ENCODE peak calls at places on chromosomes 1 and 21, in five cellular contexts. G is effector memory CD4-positive, alpha-beta T cell; D is thoracic aorta; M is heart left ventricle; Z is DND-41. Q is an unnamed sample.

GRCh38 chr1:116697892-116698595 is 30.5 kb upstream of the IGSF3 start:
- DNase-seq in G (no peak), D (no peak), M (no peak), Z (no peak), Q (no peak)

GRCh38 chr21:31117046-31117916 is 79.0 kb upstream of the KRTAP19-8 start:
- DNase-seq in G (no peak), D (no peak), M (no peak), Z (no peak), Q (no peak)

GRCh38 chr1:188281927-188282326 is 1453.2 kb downstream of the PLA2G4A start:
- DNase-seq in G (no peak), D (no peak), M (no peak), Z (no peak), Q (no peak)

GRCh38 chr1:77986810-77987209 is 7.9 kb upstream of the FUBP1 start:
- DNase-seq in G (no peak), D (no peak), M (no peak), Z (no peak), Q (no peak)

GRCh38 chr1:202349263-202349928 is 897 bp downstream of the PPP1R12B start:
- DNase-seq in G (no peak), D (no peak), M (no peak), Z (peak; percentile 18), Q (no peak)

GRCh38 chr1:209879539-209879938 is 51.8 kb downstream of the UTP25 start:
- DNase-seq in G (no peak), D (no peak), M (no peak), Z (no peak), Q (no peak)

GRCh38 chr1:35894183-35894582 is 11.2 kb downstream of the AGO1 start:
- DNase-seq in G (no peak), D (no peak), M (peak; percentile 25), Z (no peak), Q (no peak)

GRCh38 chr1:201737350-201738060 is 91.5 kb upstream of the IPO9 start:
- DNase-seq in G (no peak), D (no peak), M (peak; percentile 76), Z (no peak), Q (no peak)

GRCh38 chr1:35717911-35718476 is 690 bp downstream of the C1orf216 start:
- DNase-seq in G (no peak), D (no peak), M (peak; percentile 63), Z (peak; percentile 51), Q (no peak)

GRCh38 chr1:233293556-233294446 is 1.7 kb downstream of the PCNX2 start:
- DNase-seq in G (no peak), D (no peak), M (no peak), Z (no peak), Q (no peak)

GRCh38 chr1:180642781-180643180 is 11.0 kb downstream of the XPR1 start:
- DNase-seq in G (no peak), D (no peak), M (no peak), Z (no peak), Q (no peak)

GRCh38 chr1:238293075-238293474 is 402.4 kb upstream of the ZP4 start:
- DNase-seq in G (no peak), D (no peak), M (no peak), Z (no peak), Q (no peak)

GRCh38 chr1:15703562-15703961 is 19.4 kb downstream of the PLEKHM2 start:
- DNase-seq in G (no peak), D (peak; percentile 66), M (peak; percentile 77), Z (no peak), Q (no peak)

GRCh38 chr21:45325206-45326168 is 37.8 kb upstream of the POFUT2 start:
- DNase-seq in G (no peak), D (no peak), M (no peak), Z (no peak), Q (no peak)

GRCh38 chr1:179036844-179037465 is 11.3 kb downstream of the FAM20B start:
- DNase-seq in G (no peak), D (no peak), M (no peak), Z (no peak), Q (no peak)

DNA sequence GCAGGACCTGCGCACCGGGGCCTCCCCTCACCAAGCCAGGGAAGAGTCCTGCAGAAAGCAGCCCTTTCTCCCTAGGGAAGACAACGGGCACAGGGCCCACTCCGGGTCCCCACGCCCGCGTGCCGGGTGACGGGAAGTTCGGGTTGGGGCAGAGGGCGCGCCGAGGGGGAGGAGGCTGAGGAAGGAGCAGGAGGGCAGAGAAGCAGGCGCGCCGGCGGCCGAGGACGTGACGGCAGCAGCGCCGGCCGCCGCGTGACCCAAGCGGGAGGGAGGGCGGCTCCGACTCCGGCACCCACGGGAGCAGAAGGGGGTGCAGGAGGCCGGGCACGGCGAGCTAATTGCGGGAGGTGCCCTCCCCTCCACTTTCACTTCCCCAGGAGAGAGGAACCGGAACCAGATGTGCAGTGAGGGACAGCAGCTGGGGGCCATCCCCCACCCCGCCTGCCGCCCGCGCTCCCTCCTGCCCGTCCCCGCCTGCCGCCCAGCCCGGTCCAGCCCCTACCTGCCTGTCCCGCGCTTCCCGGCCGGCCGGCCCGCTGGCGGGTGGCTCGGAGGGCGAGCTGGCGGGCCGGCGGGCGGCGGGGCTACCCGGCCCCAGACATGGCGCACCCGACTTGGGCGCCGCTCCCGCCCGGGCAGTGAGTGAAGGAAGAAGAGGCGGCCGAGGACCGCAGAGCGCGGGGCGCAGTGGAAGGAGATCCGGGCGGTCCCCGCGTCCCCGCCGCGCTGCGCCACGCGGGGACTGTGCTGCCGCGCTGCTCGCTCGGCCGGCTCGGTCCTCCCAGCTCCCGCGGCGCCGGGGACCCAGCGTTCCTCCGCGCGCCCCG is 510 bp downstream of the DENND4B start:
- DNase-seq in G (peak; percentile 72), D (peak; percentile 44), M (peak; percentile 92), Z (peak; percentile 68), Q (peak; percentile 72)
- H3K9me3 ChIP-seq in G (no peaks in the 10 kb centered on the region), D (no peaks in the 10 kb centered on the region), M (no peaks in the 10 kb centered on the region), Z (no peaks in the 10 kb centered on the region), Q (no peaks in the 10 kb centered on the region)

GRCh38 chr1:83615379-83615778 is 383.6 kb downstream of the TTLL7 start:
- DNase-seq in G (no peak), D (no peak), M (no peak), Z (peak; percentile 25), Q (no peak)
- H3K9me3 ChIP-seq in G (no peaks in the 10 kb centered on the region), D (no peaks in the 10 kb centered on the region), M (no peaks in the 10 kb centered on the region), Z (no peaks in the 10 kb centered on the region), Q (no peaks in the 10 kb centered on the region)

GRCh38 chr1:111063595-111063994 is 76.3 kb downstream of the DRAM2 start:
- DNase-seq in G (no peak), D (no peak), M (no peak), Z (no peak), Q (no peak)

GRCh38 chr1:111062624-111063023 is 77.3 kb downstream of the DRAM2 start:
- DNase-seq in G (no peak), D (no peak), M (no peak), Z (no peak), Q (no peak)

DNA sequence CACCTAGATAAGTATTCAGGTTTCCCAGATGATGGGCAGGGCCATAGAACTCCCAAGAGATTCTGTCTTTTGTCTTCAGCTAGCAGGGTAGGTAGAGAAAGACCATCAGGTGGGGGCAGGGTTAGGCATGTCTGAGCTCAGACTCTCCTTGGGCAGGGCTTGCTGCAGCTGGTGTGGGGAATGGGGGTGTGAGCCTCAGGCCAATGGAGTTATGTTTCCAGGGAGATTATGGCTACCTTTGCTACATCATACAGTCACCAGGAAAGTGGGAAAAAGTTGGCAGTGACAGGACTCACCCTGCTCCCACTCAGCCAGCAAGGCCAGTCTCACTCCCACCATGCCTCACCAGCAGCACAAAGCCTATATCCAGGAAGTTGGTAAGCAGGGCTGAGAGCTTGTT is 77.8 kb downstream of the DRAM2 start:
- DNase-seq in G (no peak), D (no peak), M (no peak), Z (no peak), Q (no peak)
- H3K9me3 ChIP-seq in G (peaks cover 9% of the 10 kb centered on the region), D (peaks cover 4% of the 10 kb centered on the region), M (peaks cover 63% of the 10 kb centered on the region), Z (peaks cover 14% of the 10 kb centered on the region), Q (no peaks in the 10 kb centered on the region)

DNA sequence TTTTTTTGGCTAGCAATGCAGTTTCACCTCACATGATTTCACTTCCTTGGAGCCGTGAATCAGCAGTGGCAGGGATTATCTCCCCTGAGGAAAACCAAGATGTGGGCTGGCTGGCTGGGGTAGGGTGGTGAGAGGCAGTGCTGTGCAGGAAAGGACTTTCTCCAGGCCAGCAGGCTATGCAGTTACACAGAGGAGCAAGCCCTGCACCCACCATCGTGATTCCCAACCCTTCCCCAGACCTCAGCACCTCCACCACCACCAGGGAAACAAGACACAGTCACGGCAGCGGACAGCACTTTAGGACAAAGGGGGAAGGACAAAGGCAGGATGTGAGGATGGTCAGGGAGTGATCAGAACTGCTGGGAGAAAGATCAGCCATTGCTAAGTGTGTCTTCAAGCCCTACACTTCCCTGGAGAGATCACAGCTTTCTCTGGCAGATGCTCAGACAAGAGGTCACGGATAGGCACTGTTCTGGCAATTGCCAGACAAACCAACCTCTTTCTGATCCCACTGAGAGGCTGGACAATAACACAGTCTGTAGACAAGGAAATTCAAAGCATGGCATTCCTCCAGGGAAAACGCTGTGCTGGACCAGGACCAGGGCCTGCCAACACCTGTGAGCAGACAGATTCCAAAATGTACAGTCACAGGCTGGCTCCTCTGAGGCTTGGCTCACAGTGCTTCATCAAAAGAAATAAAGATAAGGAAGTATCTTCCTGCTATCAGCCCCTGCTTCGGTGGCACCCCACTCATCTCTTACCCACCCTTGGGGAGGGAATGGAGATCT is 509.4 kb downstream of the SMYD3 start:
- DNase-seq in G (no peak), D (no peak), M (peak; percentile 53), Z (no peak), Q (no peak)
- H3K9me3 ChIP-seq in G (no peaks in the 10 kb centered on the region), D (no peaks in the 10 kb centered on the region), M (no peaks in the 10 kb centered on the region), Z (no peaks in the 10 kb centered on the region), Q (no peaks in the 10 kb centered on the region)

Q was measured in CD8-positive, alpha-beta memory T cell.